ENCODE peak calls at places on chromosomes 7 and 10, in four cellular contexts. L is stimulated activated CD4-positive, alpha-beta T cell treated with anti-CD3 and anti-CD28 coated beads, TNF-alpha, amount 100 ng/mL, for 4 hours; U is GM12865; J is epithelial cell of prostate. Q is an unnamed sample.

GRCh38 chr10:71590786-71591350 is 128.7 kb downstream of the C10orf105 start:
- DNase-seq in U (no peak), J (no peak), L (no peak), Q (no peak)

GRCh38 chr10:11525503-11525902 is 85.9 kb downstream of the USP6NL start:
- DNase-seq in J (no peak), L (no peak), U (no peak), Q (peak)

GRCh38 chr10:34125702-34126101 is 689.4 kb downstream of the PARD3 start:
- DNase-seq in L (no peak), J (no peak), U (no peak), Q (no peak)

GRCh38 chr10:45000764-45001381 is at the start of gene ZNF22:
- DNase-seq in U (peak), L (peak), J (no peak), Q (peak)

GRCh38 chr7:18675579-18675978 is 180.0 kb downstream of the HDAC9 start:
- DNase-seq in U (no peak), J (no peak), L (no peak), Q (no peak)

GRCh38 chr7:2431260-2431867 is 28.0 kb downstream of the CHST12 start:
- DNase-seq in L (peak), U (no peak), J (no peak), Q (peak)

GRCh38 chr7:96211954-96212353 is 109.9 kb downstream of the SLC25A13 start:
- DNase-seq in L (no peak), U (no peak), J (no peak), Q (no peak)

GRCh38 chr7:77531038-77531437 is 6.1 kb upstream of the PTPN12 start:
- DNase-seq in J (no peak), U (no peak), L (no peak), Q (peak)

Q was measured in osteoblast.